ENCODE peak calls at places on chromosomes 13 and 19, in six cellular contexts. T is stomach, F is A549, K is tibial nerve, H is SK-N-SH, R is GM12878. Z is an unnamed sample.

GRCh38 chr19:30567535-30568232 is 195.5 kb downstream of the ZNF536 start:
- DNase-seq in T (no peak), F (no peak), K (no peak), H (peak), R (no peak), Z (no peak)

GRCh38 chr13:40187836-40188591 is 478.4 kb downstream of the FOXO1 start:
- DNase-seq in T (no peak), F (no peak), K (no peak), H (no peak), R (no peak), Z (no peak)

GRCh38 chr13:104256701-104257100 is 1190.5 kb upstream of the SLC10A2 start:
- DNase-seq in T (no peak), F (no peak), K (no peak), H (no peak), R (no peak), Z (no peak)

GRCh38 chr13:96904232-96904631 is 90.0 kb downstream of the OXGR1 start:
- DNase-seq in T (no peak), F (no peak), K (no peak), H (no peak), R (no peak), Z (no peak)

GRCh38 chr19:11578342-11579142 is 1.1 kb upstream of the ACP5 start:
- DNase-seq in T (peak), F (no peak), K (no peak), H (peak), R (no peak), Z (peak)

GRCh38 chr19:36013280-36014028 is 559 bp downstream of the ALKBH6 start:
- DNase-seq in T (no peak), F (no peak), K (no peak), H (no peak), R (no peak), Z (peak)

GRCh38 chr19:10113964-10114650 is 2.6 kb downstream of the P2RY11 start:
- DNase-seq in T (no peak), F (no peak), K (no peak), H (peak), R (no peak), Z (no peak)

GRCh38 chr13:35086667-35087066 is 144.6 kb downstream of the NBEA start:
- DNase-seq in T (no peak), F (no peak), K (no peak), H (no peak), R (no peak), Z (no peak)

GRCh38 chr13:112207124-112207523 is 140.2 kb downstream of the SOX1 start:
- DNase-seq in T (no peak), F (no peak), K (no peak), H (no peak), R (no peak), Z (no peak)

GRCh38 chr13:33229446-33230177 is 55.9 kb downstream of the STARD13 start:
- DNase-seq in T (no peak), F (no peak), K (peak), H (peak), R (no peak), Z (no peak)

GRCh38 chr19:54551293-54551692 is 22.3 kb upstream of the LILRA2 start:
- DNase-seq in T (no peak), F (no peak), K (no peak), H (no peak), R (peak), Z (no peak)

GRCh38 chr19:40553885-40554857 is 22.5 kb upstream of the SHKBP1 start:
- DNase-seq in T (no peak), F (no peak), K (no peak), H (no peak), R (no peak), Z (no peak)

GRCh38 chr19:18848860-18849661 is 17.3 kb downstream of the UPF1 start:
- DNase-seq in T (no peak), F (no peak), K (peak), H (peak), R (no peak), Z (peak)

GRCh38 chr13:45718063-45718462 is 15.9 kb downstream of the CBY2 start:
- DNase-seq in T (no peak), F (peak), K (no peak), H (peak), R (no peak), Z (no peak)

GRCh38 chr13:111031531-111031961 is 83.6 kb upstream of the ARHGEF7 start:
- DNase-seq in T (no peak), F (no peak), K (no peak), H (no peak), R (no peak), Z (no peak)

GRCh38 chr19:23758187-23759074 is at the start of gene ZNF681:
- DNase-seq in T (peak), F (peak), K (peak), H (peak), R (peak), Z (peak)

GRCh38 chr19:41226053-41226873 is 7.2 kb downstream of the AXL start:
- DNase-seq in T (peak), F (peak), K (peak), H (peak), R (no peak), Z (peak)

GRCh38 chr13:95403349-95404140 is 102.3 kb upstream of the ABCC4 start:
- DNase-seq in T (no peak), F (no peak), K (no peak), H (no peak), R (no peak), Z (no peak)

GRCh38 chr19:4379383-4380253 is 20.7 kb downstream of the SH3GL1 start:
- DNase-seq in T (peak), F (peak), K (no peak), H (peak), R (peak), Z (no peak)

GRCh38 chr19:50003810-50004419 is 21.3 kb downstream of the VRK3 start:
- DNase-seq in T (peak), F (peak), K (no peak), H (no peak), R (peak), Z (peak)

GRCh38 chr19:11008111-11008510 is 47.3 kb downstream of the SMARCA4 start:
- DNase-seq in T (no peak), F (no peak), K (no peak), H (no peak), R (no peak), Z (no peak)

GRCh38 chr19:19627716-19628498 is at the start of gene LPAR2:
- DNase-seq in T (peak), F (peak), K (no peak), H (peak), R (no peak), Z (peak)

GRCh38 chr13:39263033-39263432 is 224.8 kb downstream of the NHLRC3 start:
- DNase-seq in T (peak), F (peak), K (peak), H (peak), R (peak), Z (peak)

GRCh38 chr13:48492123-48493075 is 40.5 kb downstream of the RCBTB2 start:
- DNase-seq in T (peak), F (no peak), K (peak), H (no peak), R (peak), Z (peak)

GRCh38 chr13:35470671-35471465 is 5.6 kb downstream of the MAB21L1 start:
- DNase-seq in T (no peak), F (no peak), K (peak), H (peak), R (no peak), Z (peak)

GRCh38 chr19:53192771-53193533 is at the start of gene ZNF665:
- DNase-seq in T (peak), F (no peak), K (peak), H (peak), R (no peak), Z (peak)

GRCh38 chr19:53196777-53197396 is 3.7 kb upstream of the ZNF665 start:
- DNase-seq in T (peak), F (no peak), K (peak), H (peak), R (peak), Z (peak)

GRCh38 chr19:53195265-53195879 is 2.2 kb upstream of the ZNF665 start:
- DNase-seq in T (peak), F (peak), K (peak), H (peak), R (peak), Z (peak)

GRCh38 chr19:53190253-53190652 is 2.9 kb downstream of the ZNF665 start:
- DNase-seq in T (no peak), F (no peak), K (no peak), H (no peak), R (no peak), Z (no peak)

GRCh38 chr19:53193534-53194222 is 520 bp upstream of the ZNF665 start:
- DNase-seq in T (no peak), F (no peak), K (no peak), H (peak), R (no peak), Z (no peak)
- TF ChIP-seq EP300 in T (no peak), F (no peak), K (no peak), H (no peak), R (no peak), Z (no peak)

GRCh38 chr19:15264061-15264932 is 32.0 kb upstream of the EPHX3 start:
- DNase-seq in T (peak), F (peak), K (peak), H (peak), R (no peak), Z (peak)

GRCh38 chr19:15265214-15265613 is 33.0 kb upstream of the EPHX3 start:
- DNase-seq in T (no peak), F (no peak), K (no peak), H (no peak), R (no peak), Z (no peak)

GRCh38 chr19:15266683-15267082 is 34.4 kb upstream of the EPHX3 start:
- DNase-seq in T (no peak), F (no peak), K (no peak), H (no peak), R (no peak), Z (no peak)

GRCh38 chr19:15264933-15265206 is 32.6 kb upstream of the EPHX3 start:
- DNase-seq in T (no peak), F (no peak), K (no peak), H (no peak), R (no peak), Z (no peak)

DNA sequence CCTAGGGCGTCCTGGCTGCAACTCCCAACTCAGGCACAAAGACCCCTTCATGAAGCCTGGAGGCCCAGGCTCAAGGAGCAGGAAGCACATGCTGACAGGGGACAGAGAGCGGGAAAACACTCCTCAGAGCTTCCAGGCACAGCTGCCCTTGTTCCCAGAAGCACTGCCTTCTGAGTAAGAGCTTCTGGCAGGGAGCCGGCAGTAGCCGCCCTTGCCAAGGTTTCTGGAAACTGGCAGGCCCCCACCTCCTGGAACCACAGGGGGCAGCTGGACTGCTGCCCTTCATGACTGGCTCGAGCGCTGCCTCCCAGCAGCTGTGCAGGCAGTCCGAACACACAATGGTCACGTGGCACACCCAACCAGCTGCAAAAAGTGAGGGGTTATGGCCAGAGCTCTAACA is 33.6 kb upstream of the EPHX3 start:
- DNase-seq in T (peak), F (no peak), K (peak), H (peak), R (no peak), Z (peak)
- TF ChIP-seq EP300 in T (peak), F (no peak), K (peak), H (peak), R (no peak), Z (peak)

GRCh38 chr19:46461537-46461936 is 9.8 kb downstream of the PNMA8A start:
- DNase-seq in T (no peak), F (no peak), K (no peak), H (no peak), R (no peak), Z (no peak)
- TF ChIP-seq EP300 in T (no peak), F (no peak), K (no peak), H (no peak), R (no peak), Z (no peak)

DNA sequence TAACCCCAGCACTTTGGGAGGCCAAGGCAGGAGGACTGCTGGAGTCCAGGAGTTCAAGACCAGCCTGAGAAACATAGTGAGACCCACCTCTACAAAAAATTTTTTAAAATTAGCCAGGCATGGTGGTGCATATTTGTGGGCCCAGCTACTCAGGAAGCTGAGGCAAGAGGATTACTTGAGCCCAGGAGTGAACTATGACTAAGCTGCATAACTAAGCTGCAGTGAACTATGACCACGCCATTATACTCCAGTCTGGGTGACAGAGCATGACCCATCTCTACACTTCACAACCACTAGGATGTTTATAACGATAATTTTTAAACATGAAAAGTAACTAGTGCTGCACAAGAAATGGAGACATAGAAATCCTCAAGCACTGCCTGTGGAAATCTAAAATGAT is 352.7 kb upstream of the SGCG start:
- DNase-seq in T (no peak), F (no peak), K (no peak), H (no peak), R (no peak), Z (no peak)
- TF ChIP-seq EP300 in T (no peak), F (no peak), K (no peak), H (no peak), R (no peak), Z (no peak)

GRCh38 chr13:43786766-43787517 is at the start of gene ENOX1:
- DNase-seq in T (peak), F (peak), K (no peak), H (peak), R (no peak), Z (peak)
- TF ChIP-seq EP300 in T (no peak), F (no peak), K (no peak), H (no peak), R (no peak), Z (no peak)

GRCh38 chr19:1406818-1407661 is at the start of gene DAZAP1:
- DNase-seq in T (peak), F (peak), K (peak), H (peak), R (peak), Z (peak)
- TF ChIP-seq EP300 in T (no peak), F (no peak), K (peak), H (no peak), R (no peak), Z (no peak)

Z was measured in ovary.